ENCODE peak calls at places on chromosomes 4 and X, in four cellular contexts. One of them, this sample, is unnamed.

GRCh38 chr4:6090936-6091335 is 72.7 kb upstream of the C4orf50 start:
- DNase-seq in heart right ventricle: no peak
- DNase-seq in H9: no peak
- DNase-seq in breast epithelium: no peak
- DNase-seq in this sample: no peak

GRCh38 chrX:109270580-109271484 is 211.1 kb downstream of the GUCY2F start:
- DNase-seq in breast epithelium: peak
- DNase-seq in heart right ventricle: no peak
- DNase-seq in H9: no peak
- DNase-seq in this sample: peak

GRCh38 chrX:134246282-134246681 is 9.3 kb downstream of the CCDC160 start:
- DNase-seq in heart right ventricle: no peak
- DNase-seq in H9: peak
- DNase-seq in breast epithelium: no peak
- DNase-seq in this sample: no peak

GRCh38 chr4:103424853-103425252 is 226.7 kb upstream of the CENPE start:
- DNase-seq in breast epithelium: no peak
- DNase-seq in heart right ventricle: no peak
- DNase-seq in H9: no peak
- DNase-seq in this sample: no peak

GRCh38 chrX:109889289-109890006 is 113.5 kb upstream of the TMEM164 start:
- DNase-seq in heart right ventricle: no peak
- DNase-seq in breast epithelium: no peak
- DNase-seq in H9: no peak
- DNase-seq in this sample: no peak

GRCh38 chr4:111632752-111633151 is 512.5 kb upstream of the FAM241A start:
- DNase-seq in breast epithelium: no peak
- DNase-seq in heart right ventricle: no peak
- DNase-seq in H9: no peak
- DNase-seq in this sample: no peak

GRCh38 chr4:5758741-5759140 is 47.7 kb downstream of the EVC start:
- DNase-seq in heart right ventricle: no peak
- DNase-seq in H9: no peak
- DNase-seq in breast epithelium: no peak
- DNase-seq in this sample: no peak

GRCh38 chrX:41275661-41276609 is 58.0 kb upstream of the DDX3X start:
- DNase-seq in H9: peak
- DNase-seq in heart right ventricle: peak
- DNase-seq in breast epithelium: peak
- DNase-seq in this sample: peak

GRCh38 chr4:71132486-71132885 is 139.0 kb downstream of the DCK start:
- DNase-seq in breast epithelium: no peak
- DNase-seq in H9: no peak
- DNase-seq in heart right ventricle: no peak
- DNase-seq in this sample: no peak

GRCh38 chr4:61619528-61619927 is 419.4 kb downstream of the ADGRL3 start:
- DNase-seq in H9: peak
- DNase-seq in heart right ventricle: no peak
- DNase-seq in breast epithelium: no peak
- DNase-seq in this sample: no peak

GRCh38 chr4:37765741-37766140 is 60.7 kb upstream of the PGM2 start:
- DNase-seq in breast epithelium: no peak
- DNase-seq in H9: no peak
- DNase-seq in heart right ventricle: no peak
- DNase-seq in this sample: peak

GRCh38 chrX:12986886-12987285 is 12.0 kb downstream of the TMSB4X start:
- DNase-seq in breast epithelium: no peak
- DNase-seq in H9: no peak
- DNase-seq in heart right ventricle: no peak
- DNase-seq in this sample: no peak

GRCh38 chr4:17780461-17781071 is 855 bp downstream of the FAM184B start:
- DNase-seq in H9: no peak
- DNase-seq in heart right ventricle: no peak
- DNase-seq in breast epithelium: no peak
- DNase-seq in this sample: no peak

GRCh38 chrX:96379951-96380350 is 304.7 kb upstream of the DIAPH2 start:
- DNase-seq in H9: no peak
- DNase-seq in breast epithelium: no peak
- DNase-seq in heart right ventricle: no peak
- DNase-seq in this sample: no peak

GRCh38 chrX:69014200-69014599 is 151.1 kb downstream of the PJA1 start:
- DNase-seq in heart right ventricle: no peak
- DNase-seq in breast epithelium: no peak
- DNase-seq in H9: no peak
- DNase-seq in this sample: no peak

GRCh38 chr4:186808635-186809018 is 85.0 kb upstream of the FAT1 start:
- DNase-seq in heart right ventricle: no peak
- DNase-seq in H9: no peak
- DNase-seq in breast epithelium: no peak
- DNase-seq in this sample: no peak

GRCh38 chr4:151114986-151115385 is 15.6 kb downstream of the RPS3A start:
- DNase-seq in breast epithelium: no peak
- DNase-seq in H9: no peak
- DNase-seq in heart right ventricle: no peak
- DNase-seq in this sample: no peak

GRCh38 chr4:127995776-127996175 is 30.6 kb downstream of the ABHD18 start:
- DNase-seq in H9: no peak
- DNase-seq in breast epithelium: no peak
- DNase-seq in heart right ventricle: no peak
- DNase-seq in this sample: no peak

GRCh38 chr4:174284181-174284886 is 623 bp downstream of the CEP44 start:
- DNase-seq in breast epithelium: no peak
- DNase-seq in heart right ventricle: no peak
- DNase-seq in H9: no peak
- DNase-seq in this sample: no peak

GRCh38 chr4:110049951-110050925 is 137.6 kb downstream of the EGF start:
- DNase-seq in breast epithelium: no peak
- DNase-seq in H9: no peak
- DNase-seq in heart right ventricle: peak
- DNase-seq in this sample: peak

GRCh38 chr4:16642897-16643296 is 255.5 kb downstream of the LDB2 start:
- DNase-seq in breast epithelium: no peak
- DNase-seq in heart right ventricle: no peak
- DNase-seq in H9: no peak
- DNase-seq in this sample: no peak

GRCh38 chrX:17876135-17876534 is 15.0 kb upstream of the RAI2 start:
- DNase-seq in heart right ventricle: no peak
- DNase-seq in H9: no peak
- DNase-seq in breast epithelium: no peak
- DNase-seq in this sample: no peak
- TF ChIP-seq CTCF in heart right ventricle: peak
- TF ChIP-seq CTCF in H9: no peak
- TF ChIP-seq CTCF in breast epithelium: no peak
- TF ChIP-seq CTCF in this sample: no peak

GRCh38 chr4:99402765-99403164 is 32.4 kb downstream of the ADH7 start:
- DNase-seq in H9: peak
- DNase-seq in heart right ventricle: no peak
- DNase-seq in breast epithelium: no peak
- DNase-seq in this sample: no peak

GRCh38 chr4:99404595-99405287 is 30.4 kb downstream of the ADH7 start:
- DNase-seq in H9: no peak
- DNase-seq in heart right ventricle: no peak
- DNase-seq in breast epithelium: no peak
- DNase-seq in this sample: peak

GRCh38 chr4:99403380-99404194 is 31.6 kb downstream of the ADH7 start:
- DNase-seq in heart right ventricle: no peak
- DNase-seq in H9: no peak
- DNase-seq in breast epithelium: no peak
- DNase-seq in this sample: peak

GRCh38 chr4:99408346-99408745 is 26.8 kb downstream of the ADH7 start:
- DNase-seq in heart right ventricle: no peak
- DNase-seq in H9: no peak
- DNase-seq in breast epithelium: no peak
- DNase-seq in this sample: no peak

DNA sequence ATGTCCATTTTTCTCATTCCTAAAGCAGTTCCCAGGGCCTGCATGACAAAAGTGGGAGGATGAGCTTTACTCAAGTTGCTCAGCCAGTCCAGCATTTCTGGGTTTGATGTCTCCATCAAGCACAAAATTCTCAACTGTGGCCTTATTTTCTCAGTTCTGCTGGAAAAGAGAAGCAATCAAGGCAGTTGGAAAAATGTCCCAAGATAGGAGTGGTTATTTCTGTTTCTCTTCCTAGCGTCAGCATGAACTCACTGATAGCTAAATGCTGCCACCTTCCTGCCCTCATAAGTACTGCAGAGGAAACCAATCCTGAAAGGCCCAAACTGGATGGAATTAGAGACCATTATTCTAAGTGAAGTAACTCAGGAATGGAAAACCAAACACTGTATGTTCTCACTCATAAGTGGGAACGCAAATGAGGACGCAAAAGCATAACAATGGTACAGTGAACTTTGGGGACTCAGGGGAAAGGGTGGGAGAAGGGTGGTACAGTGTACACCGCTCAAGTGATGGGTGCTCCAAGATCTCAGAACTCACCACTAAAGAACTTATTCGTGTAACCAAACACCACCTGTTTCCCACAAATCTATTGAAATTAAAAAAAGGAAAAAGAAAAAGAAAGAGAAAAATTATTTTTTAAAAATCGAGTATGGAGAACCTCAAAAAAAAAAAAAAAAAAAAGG is 29.6 kb downstream of the ADH7 start:
- DNase-seq in H9: peak
- DNase-seq in heart right ventricle: peak
- DNase-seq in breast epithelium: peak
- DNase-seq in this sample: peak
- TF ChIP-seq CTCF in H9: peak
- TF ChIP-seq CTCF in heart right ventricle: peak
- TF ChIP-seq CTCF in breast epithelium: peak
- TF ChIP-seq CTCF in this sample: peak

GRCh38 chr4:8319731-8320385 is 50.3 kb downstream of the HTRA3 start:
- DNase-seq in breast epithelium: no peak
- DNase-seq in heart right ventricle: peak
- DNase-seq in H9: no peak
- DNase-seq in this sample: no peak

GRCh38 chr4:8321220-8321619 is 51.7 kb downstream of the HTRA3 start:
- DNase-seq in H9: no peak
- DNase-seq in heart right ventricle: no peak
- DNase-seq in breast epithelium: no peak
- DNase-seq in this sample: no peak

GRCh38 chr4:8319061-8319460 is 49.5 kb downstream of the HTRA3 start:
- DNase-seq in heart right ventricle: no peak
- DNase-seq in breast epithelium: no peak
- DNase-seq in H9: no peak
- DNase-seq in this sample: no peak

GRCh38 chr4:8318509-8318908 is 49.0 kb downstream of the HTRA3 start:
- DNase-seq in heart right ventricle: no peak
- DNase-seq in H9: no peak
- DNase-seq in breast epithelium: no peak
- DNase-seq in this sample: no peak

DNA sequence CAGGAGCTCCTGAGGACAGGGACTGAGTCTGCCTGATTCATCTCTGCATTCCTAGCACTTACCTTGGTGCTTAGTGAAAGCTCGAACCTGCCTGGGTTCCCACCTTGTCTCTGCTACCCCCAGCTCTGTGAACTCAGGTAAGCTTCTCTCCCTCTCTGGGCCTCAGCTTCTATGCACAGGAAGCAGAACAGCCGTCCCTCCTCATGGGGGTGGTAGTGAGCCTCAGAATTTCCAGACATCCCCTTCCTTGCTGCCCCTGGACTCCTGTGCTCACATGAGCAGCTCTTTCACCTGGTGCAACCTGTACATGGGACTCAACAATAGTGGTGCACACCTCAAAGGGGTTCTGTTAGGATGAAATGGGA is 50.8 kb downstream of the HTRA3 start:
- DNase-seq in breast epithelium: no peak
- DNase-seq in H9: peak
- DNase-seq in heart right ventricle: peak
- DNase-seq in this sample: no peak
- TF ChIP-seq CTCF in breast epithelium: no peak
- TF ChIP-seq CTCF in H9: peak
- TF ChIP-seq CTCF in heart right ventricle: peak
- TF ChIP-seq CTCF in this sample: peak

GRCh38 chr4:100177855-100178254 is 12.4 kb downstream of the DDIT4L start:
- DNase-seq in H9: no peak
- DNase-seq in heart right ventricle: no peak
- DNase-seq in breast epithelium: no peak
- DNase-seq in this sample: no peak
- TF ChIP-seq CTCF in H9: no peak
- TF ChIP-seq CTCF in heart right ventricle: no peak
- TF ChIP-seq CTCF in breast epithelium: no peak
- TF ChIP-seq CTCF in this sample: no peak

GRCh38 chrX:119790977-119791436 is 423 bp downstream of the RPL39 start:
- DNase-seq in H9: no peak
- DNase-seq in heart right ventricle: peak
- DNase-seq in breast epithelium: peak
- DNase-seq in this sample: no peak
- TF ChIP-seq CTCF in H9: no peak
- TF ChIP-seq CTCF in heart right ventricle: peak
- TF ChIP-seq CTCF in breast epithelium: no peak
- TF ChIP-seq CTCF in this sample: peak

DNA sequence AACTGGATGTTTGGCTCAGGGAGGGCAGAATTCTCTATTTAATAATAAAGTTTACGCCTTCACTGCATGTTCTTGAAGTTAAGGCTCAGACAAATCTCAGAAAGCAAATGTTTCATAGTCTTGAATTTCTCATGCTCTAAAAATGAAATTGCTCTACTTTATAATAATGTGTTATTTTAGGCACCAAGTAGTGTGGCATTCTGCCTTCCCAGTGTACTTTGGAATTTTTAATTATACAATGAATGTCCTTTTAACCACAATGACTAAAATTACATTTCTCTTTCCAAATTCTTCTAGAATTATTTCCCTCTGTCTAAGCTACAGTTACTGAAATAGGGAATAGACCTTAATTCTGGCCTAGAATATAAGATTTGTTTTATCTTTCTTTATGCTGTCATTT is 97.9 kb upstream of the PDE5A start:
- DNase-seq in breast epithelium: no peak
- DNase-seq in H9: no peak
- DNase-seq in heart right ventricle: no peak
- DNase-seq in this sample: no peak
- TF ChIP-seq CTCF in breast epithelium: no peak
- TF ChIP-seq CTCF in H9: no peak
- TF ChIP-seq CTCF in heart right ventricle: no peak
- TF ChIP-seq CTCF in this sample: no peak

DNA sequence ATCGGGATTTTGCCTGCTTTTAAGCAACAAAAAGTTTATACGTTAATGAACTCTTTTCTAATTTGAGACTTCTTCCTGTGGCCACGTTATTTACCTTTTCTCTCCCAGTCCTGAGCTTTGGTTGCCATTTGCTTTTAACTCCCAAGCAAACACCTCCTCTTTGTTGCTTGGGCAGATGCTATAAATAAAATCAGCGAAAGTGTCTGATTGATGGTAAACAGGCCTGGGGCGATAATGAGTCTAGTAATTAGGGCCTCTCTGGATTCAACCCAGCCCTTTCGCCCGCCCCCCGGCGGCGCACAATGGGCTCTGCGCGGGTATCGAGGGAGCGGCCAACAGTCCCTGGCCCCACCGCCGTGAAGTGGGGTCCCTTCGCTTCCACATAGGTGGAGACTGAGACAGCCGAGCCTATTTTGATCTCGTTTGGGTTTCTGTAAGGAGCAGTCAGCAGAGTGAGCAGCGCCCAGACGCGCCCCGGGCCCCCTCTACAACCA is 791 bp downstream of the CLGN start:
- DNase-seq in H9: no peak
- DNase-seq in heart right ventricle: peak
- DNase-seq in breast epithelium: no peak
- DNase-seq in this sample: peak
- TF ChIP-seq CTCF in H9: peak
- TF ChIP-seq CTCF in heart right ventricle: peak
- TF ChIP-seq CTCF in breast epithelium: no peak
- TF ChIP-seq CTCF in this sample: no peak

This sample was measured in GM13977.